ENCODE peak calls at places on chromosomes 3 and 15, in nine cellular contexts. S is kidney epithelial cell, G is A172, X is Karpas-422, B is DMS153, E is endothelial cell, Q is caudate nucleus, F is HFFc6, U is H9. D is an unnamed sample.

GRCh38 chr15:73909616-73910015 is 16.6 kb upstream of the LOXL1 start:
- DNase-seq in S (no peak), G (no peak), X (no peak), B (no peak), E (no peak), Q (no peak), F (no peak), U (no peak), D (no peak)

GRCh38 chr3:120524171-120524923 is 71.8 kb upstream of the NDUFB4 start:
- DNase-seq in S (peak), G (peak), X (no peak), B (no peak), E (no peak), Q (no peak), F (peak), U (no peak), D (no peak)

GRCh38 chr3:37218206-37218605 is 43.8 kb upstream of the LRRFIP2 start:
- DNase-seq in S (no peak), G (no peak), X (no peak), B (no peak), E (no peak), Q (no peak), F (no peak), U (no peak), D (peak)

GRCh38 chr3:194312186-194312742 is 38.9 kb downstream of the CPN2 start:
- DNase-seq in S (no peak), G (no peak), X (no peak), B (no peak), E (no peak), Q (no peak), F (no peak), U (no peak), D (no peak)

GRCh38 chr15:62306851-62307504 is 141.9 kb upstream of the C2CD4B start:
- DNase-seq in S (peak), G (peak), X (peak), B (peak), E (peak), Q (no peak), F (peak), U (peak), D (peak)

GRCh38 chr15:62644874-62645755 is 397.4 kb upstream of the TPM1 start:
- DNase-seq in S (no peak), G (no peak), X (no peak), B (no peak), E (no peak), Q (no peak), F (no peak), U (no peak), D (no peak)

GRCh38 chr3:55678521-55679216 is 191.6 kb upstream of the WNT5A start:
- DNase-seq in S (no peak), G (no peak), X (no peak), B (no peak), E (no peak), Q (no peak), F (no peak), U (no peak), D (no peak)

GRCh38 chr3:73342077-73342476 is 280.6 kb downstream of the EBLN2 start:
- DNase-seq in S (no peak), G (no peak), X (no peak), B (no peak), E (no peak), Q (no peak), F (no peak), U (no peak), D (no peak)

GRCh38 chr3:98564282-98565005 is 29.0 kb downstream of the CPOX start:
- DNase-seq in S (no peak), G (no peak), X (no peak), B (no peak), E (no peak), Q (no peak), F (no peak), U (no peak), D (no peak)

GRCh38 chr3:193046369-193046768 is 128.7 kb upstream of the MB21D2 start:
- DNase-seq in S (no peak), G (no peak), X (no peak), B (no peak), E (no peak), Q (no peak), F (no peak), U (no peak), D (no peak)

GRCh38 chr3:136787226-136787793 is 31.6 kb upstream of the SLC35G2 start:
- DNase-seq in S (no peak), G (peak), X (no peak), B (no peak), E (no peak), Q (no peak), F (no peak), U (no peak), D (no peak)

GRCh38 chr3:33372218-33373081 is 67.8 kb downstream of the UBP1 start:
- DNase-seq in S (peak), G (peak), X (peak), B (no peak), E (peak), Q (peak), F (no peak), U (no peak), D (peak)

GRCh38 chr3:127884069-127884468 is 31.0 kb upstream of the KBTBD12 start:
- DNase-seq in S (no peak), G (no peak), X (no peak), B (no peak), E (no peak), Q (no peak), F (no peak), U (no peak), D (no peak)

GRCh38 chr15:95615436-95615835 is 715.1 kb upstream of the NR2F2 start:
- DNase-seq in S (no peak), G (no peak), X (no peak), B (no peak), E (no peak), Q (no peak), F (no peak), U (no peak), D (no peak)

GRCh38 chr3:30496496-30496966 is 109.9 kb upstream of the TGFBR2 start:
- DNase-seq in S (peak), G (peak), X (no peak), B (no peak), E (no peak), Q (no peak), F (peak), U (no peak), D (no peak)

GRCh38 chr3:177817746-177818145 is 620.5 kb upstream of the TBL1XR1 start:
- DNase-seq in S (no peak), G (no peak), X (no peak), B (no peak), E (no peak), Q (no peak), F (no peak), U (no peak), D (no peak)

GRCh38 chr3:141875893-141876380 is 506 bp upstream of the ATP1B3 start:
- DNase-seq in S (no peak), G (peak), X (no peak), B (peak), E (peak), Q (no peak), F (peak), U (peak), D (peak)

GRCh38 chr3:181710581-181711255 is 1.0 kb upstream of the SOX2 start:
- DNase-seq in S (no peak), G (no peak), X (no peak), B (peak), E (no peak), Q (no peak), F (no peak), U (peak), D (no peak)

GRCh38 chr3:134640872-134641470 is 9.9 kb downstream of the KY start:
- DNase-seq in S (no peak), G (no peak), X (peak), B (peak), E (peak), Q (no peak), F (peak), U (peak), D (peak)

GRCh38 chr3:110625126-110625798 is 446.4 kb upstream of the NECTIN3 start:
- DNase-seq in S (no peak), G (no peak), X (no peak), B (no peak), E (no peak), Q (no peak), F (no peak), U (no peak), D (peak)

GRCh38 chr3:72812201-72812600 is 36.0 kb downstream of the SHQ1 start:
- DNase-seq in S (no peak), G (no peak), X (no peak), B (no peak), E (no peak), Q (no peak), F (no peak), U (no peak), D (no peak)

GRCh38 chr3:185397676-185398075 is 34.7 kb downstream of the MAP3K13 start:
- DNase-seq in S (no peak), G (no peak), X (no peak), B (no peak), E (no peak), Q (no peak), F (no peak), U (no peak), D (peak)

GRCh38 chr15:38252481-38253311 is at the start of gene SPRED1:
- DNase-seq in S (no peak), G (peak), X (peak), B (no peak), E (peak), Q (peak), F (peak), U (peak), D (peak)

GRCh38 chr15:70345251-70346019 is 247.7 kb upstream of the TLE3 start:
- DNase-seq in S (no peak), G (no peak), X (no peak), B (no peak), E (no peak), Q (no peak), F (no peak), U (no peak), D (no peak)

GRCh38 chr3:108099679-108100428 is 9.0 kb upstream of the CD47 start:
- DNase-seq in S (no peak), G (no peak), X (peak), B (no peak), E (no peak), Q (no peak), F (no peak), U (no peak), D (no peak)

GRCh38 chr3:129344540-129345220 is 66.0 kb downstream of the HMCES start:
- DNase-seq in S (no peak), G (no peak), X (no peak), B (no peak), E (peak), Q (no peak), F (no peak), U (peak), D (no peak)

GRCh38 chr3:23324745-23325144 is 121.6 kb downstream of the UBE2E2 start:
- DNase-seq in S (no peak), G (peak), X (no peak), B (no peak), E (no peak), Q (no peak), F (peak), U (no peak), D (no peak)

GRCh38 chr3:196995646-196996355 is 27.2 kb upstream of the PIGZ start:
- DNase-seq in S (no peak), G (peak), X (no peak), B (no peak), E (no peak), Q (no peak), F (no peak), U (no peak), D (no peak)

GRCh38 chr3:16849795-16850194 is 35.0 kb upstream of the PLCL2 start:
- DNase-seq in S (no peak), G (peak), X (no peak), B (no peak), E (no peak), Q (no peak), F (peak), U (no peak), D (no peak)

GRCh38 chr15:63514533-63514943 is 10.1 kb downstream of the USP3 start:
- DNase-seq in S (no peak), G (no peak), X (no peak), B (no peak), E (no peak), Q (no peak), F (peak), U (no peak), D (no peak)